ENCODE peak calls at places on chromosomes 7 and 10, in nine cellular contexts. J, V, E, L, O, Q, P, F and A are unnamed samples.
A peak's percentile ranks its signal among the peaks of the same experiment; 100 is the strongest.

GRCh38 chr10:124728071-124728829 is 15.9 kb downstream of the FAM53B start:
- DNase-seq in J (no peak), V (peak; percentile 85), E (no peak), L (no peak), O (no peak), Q (peak; percentile 86), P (no peak), F (no peak), A (peak; percentile 69)

GRCh38 chr7:1716263-1717094 is 46.4 kb downstream of the ELFN1 start:
- DNase-seq in J (no peak), V (no peak), E (no peak), L (no peak), O (no peak), Q (no peak), P (no peak), F (no peak), A (no peak)

GRCh38 chr10:31866118-31866670 is 62.4 kb downstream of the ARHGAP12 start:
- DNase-seq in J (no peak), V (no peak), E (no peak), L (no peak), O (no peak), Q (no peak), P (no peak), F (no peak), A (no peak)

GRCh38 chr7:133081119-133081604 is 728 bp downstream of the CHCHD3 start:
- DNase-seq in J (no peak), V (no peak), E (peak; percentile 29), L (no peak), O (peak; percentile 38), Q (no peak), P (no peak), F (no peak), A (no peak)

GRCh38 chr7:5283421-5284303 is 919 bp downstream of the SLC29A4 start:
- DNase-seq in J (no peak), V (no peak), E (no peak), L (no peak), O (peak; percentile 46), Q (no peak), P (no peak), F (no peak), A (no peak)

GRCh38 chr10:127922675-127923366 is 15.9 kb downstream of the PTPRE start:
- DNase-seq in J (no peak), V (peak; percentile 66), E (peak; percentile 88), L (no peak), O (no peak), Q (peak; percentile 86), P (no peak), F (no peak), A (no peak)

GRCh38 chr7:46725838-46726237 is 804.8 kb upstream of the IGFBP3 start:
- DNase-seq in J (no peak), V (no peak), E (no peak), L (no peak), O (no peak), Q (no peak), P (no peak), F (no peak), A (no peak)

GRCh38 chr10:101939718-101940117 is 96.1 kb upstream of the KCNIP2 start:
- DNase-seq in J (no peak), V (no peak), E (no peak), L (no peak), O (no peak), Q (no peak), P (peak; percentile 42), F (no peak), A (no peak)

GRCh38 chr10:6343321-6344010 is 140.7 kb downstream of the PFKFB3 start:
- DNase-seq in J (no peak), V (no peak), E (peak; percentile 36), L (no peak), O (no peak), Q (no peak), P (no peak), F (no peak), A (no peak)

GRCh38 chr10:73648975-73649829 is 6.6 kb downstream of the SYNPO2L start:
- DNase-seq in J (no peak), V (no peak), E (no peak), L (no peak), O (no peak), Q (no peak), P (peak; percentile 57), F (no peak), A (no peak)

GRCh38 chr10:132806126-132807061 is 20.4 kb upstream of the NKX6-2 start:
- DNase-seq in J (peak; percentile 15), V (no peak), E (no peak), L (no peak), O (no peak), Q (peak; percentile 80), P (no peak), F (no peak), A (no peak)

GRCh38 chr10:68598978-68599753 is 39.0 kb downstream of the TET1 start:
- DNase-seq in J (no peak), V (peak; percentile 39), E (peak; percentile 40), L (no peak), O (peak; percentile 23), Q (peak; percentile 87), P (no peak), F (no peak), A (no peak)

GRCh38 chr7:155683098-155683497 is 38.6 kb downstream of the RBM33 start:
- DNase-seq in J (no peak), V (no peak), E (no peak), L (no peak), O (no peak), Q (no peak), P (no peak), F (no peak), A (no peak)

GRCh38 chr10:43036581-43037428 is 40.1 kb upstream of the RET start:
- DNase-seq in J (no peak), V (no peak), E (no peak), L (no peak), O (no peak), Q (peak; percentile 72), P (no peak), F (no peak), A (no peak)

GRCh38 chr10:93600861-93601773 is at the start of gene RBP4:
- DNase-seq in J (no peak), V (no peak), E (no peak), L (no peak), O (no peak), Q (peak; percentile 78), P (peak; percentile 14), F (no peak), A (no peak)

GRCh38 chr7:81233208-81233940 is 314.5 kb upstream of the SEMA3C start:
- DNase-seq in J (no peak), V (no peak), E (peak; percentile 15), L (no peak), O (no peak), Q (peak; percentile 78), P (no peak), F (no peak), A (no peak)

GRCh38 chr7:122155566-122155965 is 11.5 kb upstream of the AASS start:
- DNase-seq in J (no peak), V (no peak), E (no peak), L (no peak), O (no peak), Q (no peak), P (no peak), F (no peak), A (no peak)

GRCh38 chr10:60073397-60073780 is 167.0 kb upstream of the CCDC6 start:
- DNase-seq in J (no peak), V (no peak), E (no peak), L (no peak), O (no peak), Q (no peak), P (no peak), F (no peak), A (no peak)

GRCh38 chr10:75058142-75058541 is 53.3 kb upstream of the SAMD8 start:
- DNase-seq in J (no peak), V (no peak), E (peak; percentile 90), L (no peak), O (no peak), Q (no peak), P (no peak), F (no peak), A (no peak)

GRCh38 chr7:95963446-95963990 is 191.2 kb downstream of the DYNC1I1 start:
- DNase-seq in J (no peak), V (peak; percentile 15), E (no peak), L (no peak), O (no peak), Q (no peak), P (peak; percentile 26), F (no peak), A (no peak)

GRCh38 chr7:133815677-133816210 is 311.4 kb upstream of the LRGUK start:
- DNase-seq in J (no peak), V (no peak), E (no peak), L (no peak), O (no peak), Q (no peak), P (no peak), F (no peak), A (no peak)

GRCh38 chr7:37448637-37449331 is at the start of gene ELMO1:
- DNase-seq in J (peak; percentile 81), V (peak; percentile 86), E (peak; percentile 48), L (peak; percentile 74), O (peak; percentile 87), Q (peak; percentile 95), P (peak; percentile 85), F (peak; percentile 43), A (peak; percentile 71)

GRCh38 chr7:158042156-158042880 is 545.3 kb downstream of the PTPRN2 start:
- DNase-seq in J (no peak), V (no peak), E (no peak), L (no peak), O (no peak), Q (peak; percentile 69), P (no peak), F (no peak), A (no peak)

GRCh38 chr10:11282661-11283060 is 265.0 kb downstream of the CELF2 start:
- DNase-seq in J (no peak), V (no peak), E (no peak), L (no peak), O (no peak), Q (peak; percentile 66), P (no peak), F (no peak), A (no peak)

GRCh38 chr7:55044791-55045190 is 26.0 kb downstream of the EGFR start:
- DNase-seq in J (no peak), V (no peak), E (no peak), L (no peak), O (no peak), Q (no peak), P (no peak), F (no peak), A (no peak)

GRCh38 chr7:101201695-101202602 is 1.1 kb upstream of the MOGAT3 start:
- DNase-seq in J (no peak), V (no peak), E (no peak), L (no peak), O (no peak), Q (no peak), P (no peak), F (no peak), A (no peak)

GRCh38 chr7:154339169-154339568 is 287.0 kb downstream of the DPP6 start:
- DNase-seq in J (no peak), V (peak; percentile 38), E (no peak), L (no peak), O (no peak), Q (no peak), P (no peak), F (no peak), A (no peak)